ENCODE peak calls at places on chromosomes 3 and 15, in eight cellular contexts. One of them, this sample, is unnamed.

GRCh38 chr3:185717121-185717520 is 107.7 kb downstream of the IGF2BP2 start:
- DNase-seq in stimulated activated CD4-positive, alpha-beta T cell treated with anti-CD3 and anti-CD28 coated beads, Interleukin-2, amount 100 ng/mL, for 24 hours: no peak
- DNase-seq in GF-D8: no peak
- DNase-seq in H54: no peak
- DNase-seq in RPMI8226: no peak
- DNase-seq in endothelial cell: no peak
- DNase-seq in ELR: peak; percentile 80
- DNase-seq in hypothalamus: no peak
- DNase-seq in this sample: peak; percentile 92

GRCh38 chr15:57505949-57506391 is 85.7 kb upstream of the MYZAP start:
- DNase-seq in H54: no peak
- DNase-seq in ELR: peak; percentile 48
- DNase-seq in stimulated activated CD4-positive, alpha-beta T cell treated with anti-CD3 and anti-CD28 coated beads, Interleukin-2, amount 100 ng/mL, for 24 hours: no peak
- DNase-seq in RPMI8226: no peak
- DNase-seq in GF-D8: no peak
- DNase-seq in endothelial cell: no peak
- DNase-seq in hypothalamus: no peak
- DNase-seq in this sample: peak; percentile 77

GRCh38 chr15:64246364-64247189 is 83.8 kb upstream of the PPIB start:
- DNase-seq in endothelial cell: no peak
- DNase-seq in GF-D8: no peak
- DNase-seq in stimulated activated CD4-positive, alpha-beta T cell treated with anti-CD3 and anti-CD28 coated beads, Interleukin-2, amount 100 ng/mL, for 24 hours: peak; percentile 40
- DNase-seq in hypothalamus: no peak
- DNase-seq in ELR: peak; percentile 95
- DNase-seq in H54: peak; percentile 22
- DNase-seq in RPMI8226: no peak
- DNase-seq in this sample: peak; percentile 91

GRCh38 chr3:101629219-101629618 is 47.7 kb downstream of the ZBTB11 start:
- DNase-seq in endothelial cell: no peak
- DNase-seq in stimulated activated CD4-positive, alpha-beta T cell treated with anti-CD3 and anti-CD28 coated beads, Interleukin-2, amount 100 ng/mL, for 24 hours: no peak
- DNase-seq in ELR: no peak
- DNase-seq in H54: no peak
- DNase-seq in hypothalamus: no peak
- DNase-seq in GF-D8: no peak
- DNase-seq in RPMI8226: no peak
- DNase-seq in this sample: no peak

GRCh38 chr15:55630921-55631320 is 42.8 kb upstream of the PYGO1 start:
- DNase-seq in hypothalamus: no peak
- DNase-seq in endothelial cell: no peak
- DNase-seq in stimulated activated CD4-positive, alpha-beta T cell treated with anti-CD3 and anti-CD28 coated beads, Interleukin-2, amount 100 ng/mL, for 24 hours: no peak
- DNase-seq in GF-D8: no peak
- DNase-seq in ELR: no peak
- DNase-seq in RPMI8226: no peak
- DNase-seq in H54: no peak
- DNase-seq in this sample: no peak

GRCh38 chr3:60675424-60675823 is 575.8 kb downstream of the FHIT start:
- DNase-seq in H54: no peak
- DNase-seq in hypothalamus: no peak
- DNase-seq in endothelial cell: no peak
- DNase-seq in stimulated activated CD4-positive, alpha-beta T cell treated with anti-CD3 and anti-CD28 coated beads, Interleukin-2, amount 100 ng/mL, for 24 hours: no peak
- DNase-seq in GF-D8: no peak
- DNase-seq in ELR: no peak
- DNase-seq in RPMI8226: no peak
- DNase-seq in this sample: no peak

GRCh38 chr3:40524222-40524570 is 564 bp upstream of the ZNF621 start:
- DNase-seq in stimulated activated CD4-positive, alpha-beta T cell treated with anti-CD3 and anti-CD28 coated beads, Interleukin-2, amount 100 ng/mL, for 24 hours: no peak
- DNase-seq in endothelial cell: no peak
- DNase-seq in ELR: no peak
- DNase-seq in RPMI8226: no peak
- DNase-seq in GF-D8: no peak
- DNase-seq in H54: no peak
- DNase-seq in hypothalamus: no peak
- DNase-seq in this sample: no peak

GRCh38 chr15:26260517-26261133 is 397.5 kb upstream of the ATP10A start:
- DNase-seq in hypothalamus: no peak
- DNase-seq in ELR: peak; percentile 0
- DNase-seq in H54: no peak
- DNase-seq in stimulated activated CD4-positive, alpha-beta T cell treated with anti-CD3 and anti-CD28 coated beads, Interleukin-2, amount 100 ng/mL, for 24 hours: peak; percentile 35
- DNase-seq in endothelial cell: peak; percentile 58
- DNase-seq in RPMI8226: peak; percentile 54
- DNase-seq in GF-D8: no peak
- DNase-seq in this sample: peak; percentile 40

GRCh38 chr3:160444411-160444810 is 5.2 kb downstream of the TRIM59 start:
- DNase-seq in GF-D8: no peak
- DNase-seq in stimulated activated CD4-positive, alpha-beta T cell treated with anti-CD3 and anti-CD28 coated beads, Interleukin-2, amount 100 ng/mL, for 24 hours: no peak
- DNase-seq in hypothalamus: no peak
- DNase-seq in H54: no peak
- DNase-seq in RPMI8226: no peak
- DNase-seq in ELR: peak; percentile 27
- DNase-seq in endothelial cell: no peak
- DNase-seq in this sample: peak; percentile 12

GRCh38 chr3:128549283-128550112 is 56.5 kb upstream of the GATA2 start:
- DNase-seq in hypothalamus: no peak
- DNase-seq in ELR: peak; percentile 73
- DNase-seq in H54: peak; percentile 59
- DNase-seq in endothelial cell: peak; percentile 66
- DNase-seq in RPMI8226: no peak
- DNase-seq in stimulated activated CD4-positive, alpha-beta T cell treated with anti-CD3 and anti-CD28 coated beads, Interleukin-2, amount 100 ng/mL, for 24 hours: no peak
- DNase-seq in GF-D8: no peak
- DNase-seq in this sample: peak; percentile 93

GRCh38 chr15:81573098-81573746 is 199.2 kb upstream of the TMC3 start:
- DNase-seq in RPMI8226: no peak
- DNase-seq in H54: no peak
- DNase-seq in hypothalamus: no peak
- DNase-seq in endothelial cell: no peak
- DNase-seq in stimulated activated CD4-positive, alpha-beta T cell treated with anti-CD3 and anti-CD28 coated beads, Interleukin-2, amount 100 ng/mL, for 24 hours: no peak
- DNase-seq in GF-D8: no peak
- DNase-seq in ELR: no peak
- DNase-seq in this sample: no peak

GRCh38 chr15:90970274-90970673 is 15.6 kb downstream of the RCCD1 start:
- DNase-seq in stimulated activated CD4-positive, alpha-beta T cell treated with anti-CD3 and anti-CD28 coated beads, Interleukin-2, amount 100 ng/mL, for 24 hours: no peak
- DNase-seq in endothelial cell: no peak
- DNase-seq in hypothalamus: no peak
- DNase-seq in H54: no peak
- DNase-seq in GF-D8: no peak
- DNase-seq in RPMI8226: no peak
- DNase-seq in ELR: no peak
- DNase-seq in this sample: no peak

GRCh38 chr15:84819291-84819768 is 2.2 kb downstream of the ALPK3 start:
- DNase-seq in ELR: peak; percentile 10
- DNase-seq in hypothalamus: no peak
- DNase-seq in RPMI8226: no peak
- DNase-seq in stimulated activated CD4-positive, alpha-beta T cell treated with anti-CD3 and anti-CD28 coated beads, Interleukin-2, amount 100 ng/mL, for 24 hours: no peak
- DNase-seq in GF-D8: no peak
- DNase-seq in H54: no peak
- DNase-seq in endothelial cell: peak; percentile 14
- DNase-seq in this sample: no peak

GRCh38 chr3:78872195-78872594 is 895.6 kb downstream of the ROBO1 start:
- DNase-seq in stimulated activated CD4-positive, alpha-beta T cell treated with anti-CD3 and anti-CD28 coated beads, Interleukin-2, amount 100 ng/mL, for 24 hours: no peak
- DNase-seq in ELR: no peak
- DNase-seq in H54: no peak
- DNase-seq in hypothalamus: no peak
- DNase-seq in GF-D8: no peak
- DNase-seq in RPMI8226: no peak
- DNase-seq in endothelial cell: peak; percentile 36
- DNase-seq in this sample: no peak

GRCh38 chr3:49616061-49616460 is 58.1 kb upstream of the APEH start:
- DNase-seq in hypothalamus: no peak
- DNase-seq in endothelial cell: no peak
- DNase-seq in RPMI8226: no peak
- DNase-seq in ELR: no peak
- DNase-seq in GF-D8: no peak
- DNase-seq in H54: no peak
- DNase-seq in stimulated activated CD4-positive, alpha-beta T cell treated with anti-CD3 and anti-CD28 coated beads, Interleukin-2, amount 100 ng/mL, for 24 hours: no peak
- DNase-seq in this sample: no peak

This sample was measured in EH.